ENCODE peak calls at places on chromosome 3, in eight cellular contexts. J is PC-3, P is SK-N-SH, I is HCT116, Z is GM23338, W is GM23248, X is OCI-LY7, U is neural progenitor cell. D is an unnamed sample.

GRCh38 chr3:148625991-148626390 is 71.7 kb upstream of the AGTR1 start:
- DNase-seq in U (no peak), Z (no peak), W (no peak), X (no peak), I (no peak), P (no peak), J (no peak), D (no peak)

GRCh38 chr3:127525373-127525772 is 65.2 kb downstream of the TPRA1 start:
- DNase-seq in W (peak), P (no peak), U (no peak), X (no peak), J (peak), I (peak), Z (no peak), D (peak)

GRCh38 chr3:52479037-52479875 is 15.9 kb upstream of the STAB1 start:
- DNase-seq in U (no peak), W (no peak), Z (no peak), I (no peak), P (peak), X (no peak), J (no peak), D (no peak)

GRCh38 chr3:123678108-123678511 is 93.3 kb upstream of the HACD2 start:
- DNase-seq in W (peak), J (peak), Z (no peak), U (no peak), P (no peak), X (no peak), I (no peak), D (no peak)

GRCh38 chr3:58135712-58136543 is 74.8 kb downstream of the DNASE1L3 start:
- DNase-seq in U (no peak), W (peak), Z (peak), I (no peak), P (no peak), J (peak), X (no peak), D (no peak)

GRCh38 chr3:140910860-140911259 is 30.8 kb upstream of the SLC25A36 start:
- DNase-seq in X (peak), W (peak), Z (peak), I (peak), U (peak), P (peak), J (peak), D (peak)

GRCh38 chr3:53193466-53194217 is 32.6 kb downstream of the PRKCD start:
- DNase-seq in U (peak), X (no peak), P (peak), W (no peak), I (no peak), J (no peak), Z (no peak), D (peak)

GRCh38 chr3:24523195-24523594 is 28.5 kb upstream of the THRB start:
- DNase-seq in X (no peak), J (no peak), W (no peak), P (no peak), Z (no peak), U (no peak), I (no peak), D (no peak)

GRCh38 chr3:8305371-8305770 is 196.3 kb upstream of the LMCD1 start:
- DNase-seq in I (no peak), W (no peak), P (no peak), Z (no peak), U (no peak), X (no peak), J (no peak), D (no peak)

GRCh38 chr3:57080171-57080570 is 19.7 kb downstream of the SPATA12 start:
- DNase-seq in I (no peak), X (peak), Z (peak), W (no peak), U (no peak), P (no peak), J (no peak), D (no peak)

GRCh38 chr3:179304605-179305004 is 18.2 kb upstream of the ZNF639 start:
- DNase-seq in Z (no peak), I (no peak), J (no peak), P (no peak), W (peak), X (no peak), U (no peak), D (no peak)

GRCh38 chr3:194270627-194271458 is 80.3 kb downstream of the CPN2 start:
- DNase-seq in I (peak), X (no peak), Z (no peak), U (peak), P (peak), W (peak), J (no peak), D (peak)

GRCh38 chr3:157160652-157161480 is 919 bp upstream of the CCNL1 start:
- DNase-seq in Z (peak), U (peak), X (no peak), J (peak), P (peak), I (peak), W (peak), D (peak)

GRCh38 chr3:23763040-23763477 is 42.7 kb upstream of the UBE2E1 start:
- DNase-seq in W (peak), J (no peak), I (no peak), U (peak), X (peak), Z (no peak), P (peak), D (no peak)

GRCh38 chr3:150469931-150470740 is 62.0 kb downstream of the TSC22D2 start:
- DNase-seq in P (no peak), W (peak), X (no peak), U (no peak), J (peak), Z (no peak), I (peak), D (peak)

GRCh38 chr3:41726891-41727290 is 235.0 kb downstream of the ULK4 start:
- DNase-seq in W (no peak), U (no peak), I (no peak), J (no peak), P (no peak), X (no peak), Z (no peak), D (no peak)

GRCh38 chr3:55570361-55570760 is 83.3 kb upstream of the WNT5A start:
- DNase-seq in X (no peak), Z (no peak), U (no peak), W (no peak), I (no peak), P (no peak), J (no peak), D (peak)

GRCh38 chr3:99795573-99795972 is 22.1 kb upstream of the CMSS1 start:
- DNase-seq in I (no peak), P (no peak), W (no peak), U (no peak), J (no peak), X (no peak), Z (no peak), D (no peak)

GRCh38 chr3:112627419-112627818 is 13.5 kb downstream of the CCDC80 start:
- DNase-seq in U (no peak), J (no peak), X (no peak), I (no peak), P (no peak), W (peak), Z (no peak), D (no peak)

GRCh38 chr3:188544012-188544411 is 390.1 kb downstream of the LPP start:
- DNase-seq in Z (no peak), P (no peak), X (no peak), U (no peak), W (no peak), I (no peak), J (no peak), D (no peak)

GRCh38 chr3:13815088-13815683 is 64.7 kb downstream of the WNT7A start:
- DNase-seq in W (no peak), U (no peak), Z (no peak), I (no peak), X (no peak), J (no peak), P (no peak), D (no peak)

GRCh38 chr3:13811614-13812013 is 68.3 kb downstream of the WNT7A start:
- DNase-seq in J (no peak), W (no peak), I (no peak), U (no peak), Z (no peak), X (no peak), P (no peak), D (no peak)

GRCh38 chr3:13808576-13808975 is 71.3 kb downstream of the WNT7A start:
- DNase-seq in X (no peak), I (no peak), Z (no peak), P (no peak), U (no peak), W (no peak), J (no peak), D (no peak)

GRCh38 chr3:13812039-13812438 is 67.8 kb downstream of the WNT7A start:
- DNase-seq in J (no peak), W (no peak), Z (no peak), U (peak), X (no peak), I (no peak), P (no peak), D (no peak)
- TF ChIP-seq EZH2phosphoT487 in J (no peak), W (no peak), Z (no peak), U (no peak), X (no peak), I (no peak), P (no peak), D (no peak)

GRCh38 chr3:172708905-172709775 is 1.7 kb downstream of the NCEH1 start:
- DNase-seq in X (no peak), U (no peak), P (no peak), W (peak), Z (no peak), J (peak), I (no peak), D (peak)
- TF ChIP-seq EZH2phosphoT487 in X (no peak), U (no peak), P (no peak), W (no peak), Z (no peak), J (no peak), I (no peak), D (no peak)

DNA sequence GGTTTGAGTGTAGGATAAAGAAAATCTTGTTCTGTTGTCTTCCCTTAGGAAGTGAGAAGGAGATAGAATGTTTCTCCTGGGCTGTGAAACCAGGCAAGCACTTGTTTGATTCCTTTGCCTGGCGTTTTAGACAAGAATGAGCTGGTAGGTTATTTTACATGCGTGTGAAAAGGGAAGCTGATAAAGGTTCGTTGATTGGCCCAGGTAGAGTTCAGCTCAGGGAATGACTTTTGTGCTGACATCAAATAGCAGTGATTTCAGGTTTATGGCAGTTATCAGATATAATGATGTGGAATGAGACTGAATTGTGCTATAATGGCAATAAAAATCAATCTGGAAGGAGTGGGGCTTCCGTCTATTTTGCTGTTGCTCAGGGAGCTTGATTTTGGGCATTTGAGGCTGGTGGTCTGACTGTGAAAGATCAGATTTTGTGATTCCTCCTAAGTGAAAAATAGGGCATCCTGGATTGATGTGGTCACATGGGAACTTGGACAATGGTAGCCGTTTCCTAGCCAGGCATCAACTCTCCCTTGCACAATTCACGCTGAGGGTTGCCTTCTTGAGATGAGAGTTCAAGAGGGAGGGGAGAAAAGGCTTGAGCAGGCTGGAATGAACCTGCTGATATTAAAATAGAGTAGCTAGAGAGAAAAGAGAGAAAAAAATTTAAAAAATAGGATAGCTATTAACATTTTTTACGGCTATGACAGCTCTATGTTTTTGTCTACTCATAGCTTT is 388.9 kb downstream of the EDEM1 start:
- DNase-seq in U (no peak), Z (no peak), I (no peak), W (no peak), P (no peak), J (no peak), X (no peak), D (no peak)
- TF ChIP-seq EZH2phosphoT487 in U (no peak), Z (no peak), I (no peak), W (no peak), P (no peak), J (no peak), X (no peak), D (no peak)

GRCh38 chr3:186772281-186772885 is 11.0 kb upstream of the EIF4A2 start:
- DNase-seq in X (no peak), W (no peak), J (no peak), I (no peak), U (no peak), Z (peak), P (peak), D (no peak)

GRCh38 chr3:186775999-186776398 is 7.4 kb upstream of the EIF4A2 start:
- DNase-seq in Z (peak), W (peak), J (no peak), X (no peak), I (no peak), P (no peak), U (peak), D (no peak)

DNA sequence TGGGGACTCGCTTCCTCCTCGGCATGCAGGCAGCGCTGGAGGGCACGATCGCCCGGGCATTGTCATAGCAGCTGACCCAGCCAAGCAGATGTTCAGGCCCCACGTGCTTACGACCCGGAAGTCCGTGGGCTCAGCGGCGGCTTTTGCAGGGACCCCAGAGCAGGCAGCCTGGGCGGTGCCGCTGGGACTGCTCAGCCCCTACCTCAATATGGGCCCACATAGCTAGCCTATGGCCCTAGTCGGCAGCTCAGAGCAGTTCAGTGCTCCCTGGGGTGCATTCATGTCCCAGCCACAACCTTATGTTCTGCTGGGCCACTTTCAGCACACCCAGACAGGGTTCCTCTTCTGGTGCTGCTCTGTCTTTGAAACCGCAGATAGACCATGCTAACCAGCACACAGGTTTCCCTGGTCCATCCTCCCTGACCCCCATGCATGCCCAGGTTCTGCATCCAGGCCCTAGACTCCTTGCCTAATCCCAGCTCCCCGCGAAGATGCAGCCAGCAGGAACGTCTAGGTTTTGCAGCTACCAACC is 10.4 kb upstream of the EIF4A2 start:
- DNase-seq in J (no peak), W (peak), U (peak), Z (peak), I (no peak), P (peak), X (peak), D (peak)
- TF ChIP-seq EZH2phosphoT487 in J (no peak), W (no peak), U (no peak), Z (no peak), I (no peak), P (no peak), X (no peak), D (no peak)

GRCh38 chr3:158801696-158802398 is at the start of gene MFSD1:
- DNase-seq in J (peak), U (peak), W (peak), Z (peak), I (peak), X (peak), P (peak), D (peak)

GRCh38 chr3:158804441-158804840 is 2.6 kb downstream of the MFSD1 start:
- DNase-seq in I (no peak), U (no peak), Z (no peak), J (peak), W (no peak), P (no peak), X (no peak), D (no peak)

GRCh38 chr3:158802399-158803023 is 657 bp downstream of the MFSD1 start:
- DNase-seq in W (peak), P (no peak), U (no peak), X (peak), I (no peak), J (no peak), Z (no peak), D (peak)

DNA sequence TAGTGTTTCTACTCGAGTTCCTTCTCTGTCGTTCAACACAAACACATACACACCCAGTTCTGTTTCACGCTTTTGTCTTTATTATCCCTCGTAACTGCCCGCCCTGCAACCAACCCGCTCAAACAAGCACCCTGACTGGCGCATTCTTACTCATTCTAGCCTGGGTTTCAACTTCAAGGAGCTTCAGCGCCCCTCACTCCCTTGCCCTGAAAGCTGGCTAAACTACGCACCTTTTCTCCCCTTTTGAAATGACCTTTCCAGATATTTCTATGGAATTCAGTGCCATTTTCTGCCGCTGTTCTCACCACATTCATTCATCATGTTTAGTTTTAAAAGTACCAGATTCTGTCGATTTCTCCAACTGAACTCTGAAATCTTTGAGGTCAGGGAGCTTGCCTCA is 654 bp upstream of the MFSD1 start:
- DNase-seq in P (peak), Z (peak), I (no peak), X (no peak), U (peak), J (no peak), W (peak), D (peak)
- TF ChIP-seq EZH2phosphoT487 in P (no peak), Z (no peak), I (no peak), X (no peak), U (no peak), J (no peak), W (no peak), D (no peak)

GRCh38 chr3:15154326-15154725 is 51.7 kb upstream of the CAPN7 start:
- DNase-seq in I (no peak), X (no peak), U (no peak), P (no peak), Z (no peak), W (no peak), J (no peak), D (no peak)
- TF ChIP-seq EZH2phosphoT487 in I (no peak), X (no peak), U (no peak), P (no peak), Z (no peak), W (no peak), J (no peak), D (no peak)